ENCODE peak calls at places on chromosome 16, in seven cellular contexts. G is H9, O is endodermal cell, R is GM23338, V is adrenal gland, T is breast epithelium, W is esophagus muscularis mucosa. C is an unnamed sample.
A peak's percentile ranks its signal among the peaks of the same experiment; 100 is the strongest.

GRCh38 chr16:3951861-3952332 is 71.4 kb upstream of the CREBBP start:
- DNase-seq in G (no peak), O (peak; percentile 7), R (no peak), V (no peak), T (no peak), W (no peak), C (no peak)

GRCh38 chr16:52976539-52977167 is 76.0 kb downstream of the CHD9NB start:
- DNase-seq in G (peak; percentile 32), O (peak; percentile 56), R (peak; percentile 64), V (no peak), T (no peak), W (no peak), C (peak; percentile 67)

GRCh38 chr16:30088237-30088831 is 3.4 kb downstream of the TBX6 start:
- DNase-seq in G (no peak), O (no peak), R (no peak), V (no peak), T (no peak), W (no peak), C (no peak)

GRCh38 chr16:66364117-66364958 is 2.2 kb upstream of the CDH5 start:
- DNase-seq in G (no peak), O (peak; percentile 74), R (no peak), V (peak; percentile 48), T (peak; percentile 88), W (no peak), C (peak; percentile 51)

GRCh38 chr16:8905168-8905762 is 23.1 kb downstream of the LITAFD start:
- DNase-seq in G (no peak), O (no peak), R (peak; percentile 57), V (no peak), T (no peak), W (no peak), C (peak; percentile 70)

GRCh38 chr16:21060027-21060510 is 90.6 kb downstream of the DNAH3 start:
- DNase-seq in G (no peak), O (no peak), R (no peak), V (no peak), T (no peak), W (no peak), C (no peak)

GRCh38 chr16:79307214-79307613 is 293.3 kb downstream of the MAF start:
- DNase-seq in G (no peak), O (no peak), R (no peak), V (peak; percentile 72), T (peak; percentile 21), W (peak; percentile 92), C (no peak)

GRCh38 chr16:75238853-75239371 is 12.5 kb downstream of the BCAR1 start:
- DNase-seq in G (peak; percentile 31), O (no peak), R (no peak), V (no peak), T (no peak), W (no peak), C (no peak)

GRCh38 chr16:50304467-50305440 is 38.4 kb downstream of the ADCY7 start:
- DNase-seq in G (peak; percentile 13), O (peak; percentile 36), R (no peak), V (peak; percentile 9), T (no peak), W (no peak), C (no peak)

GRCh38 chr16:69482410-69482951 is 58.1 kb downstream of the CYB5B start:
- DNase-seq in G (no peak), O (peak; percentile 48), R (no peak), V (peak; percentile 73), T (peak; percentile 60), W (no peak), C (no peak)

GRCh38 chr16:75250809-75251279 is 580 bp downstream of the BCAR1 start:
- DNase-seq in G (no peak), O (peak; percentile 73), R (no peak), V (no peak), T (no peak), W (no peak), C (no peak)

GRCh38 chr16:4376126-4376819 is 4.6 kb downstream of the VASN start:
- DNase-seq in G (no peak), O (no peak), R (no peak), V (peak; percentile 93), T (peak; percentile 47), W (peak; percentile 95), C (no peak)

GRCh38 chr16:75116081-75116910 is at the start of gene LDHD:
- DNase-seq in G (peak; percentile 88), O (peak; percentile 82), R (peak; percentile 78), V (peak; percentile 86), T (peak; percentile 70), W (no peak), C (peak; percentile 61)

GRCh38 chr16:80806957-80807356 is 2.6 kb upstream of the CDYL2 start:
- DNase-seq in G (no peak), O (no peak), R (no peak), V (no peak), T (no peak), W (no peak), C (no peak)

GRCh38 chr16:28090646-28091377 is 27.3 kb upstream of the GSG1L start:
- DNase-seq in G (peak; percentile 88), O (peak; percentile 93), R (peak; percentile 94), V (no peak), T (no peak), W (no peak), C (peak; percentile 93)

GRCh38 chr16:57773680-57774295 is 28.5 kb downstream of the KIFC3 start:
- DNase-seq in G (no peak), O (no peak), R (no peak), V (no peak), T (no peak), W (no peak), C (no peak)

GRCh38 chr16:54116126-54116525 is 170.5 kb downstream of the IRX3 start:
- DNase-seq in G (no peak), O (no peak), R (no peak), V (no peak), T (no peak), W (no peak), C (no peak)

GRCh38 chr16:75224683-75225082 is 5.9 kb downstream of the CTRB1 start:
- DNase-seq in G (peak; percentile 29), O (no peak), R (peak; percentile 1), V (no peak), T (no peak), W (no peak), C (no peak)

GRCh38 chr16:16062023-16062932 is 112.9 kb downstream of the ABCC1 start:
- DNase-seq in G (no peak), O (peak; percentile 67), R (peak; percentile 50), V (no peak), T (no peak), W (peak; percentile 93), C (peak; percentile 11)

GRCh38 chr16:78761427-78761826 is 662.0 kb downstream of the WWOX start:
- DNase-seq in G (no peak), O (no peak), R (no peak), V (no peak), T (no peak), W (no peak), C (peak; percentile 67)

GRCh38 chr16:13772782-13773181 is 147.2 kb upstream of the ERCC4 start:
- DNase-seq in G (no peak), O (no peak), R (no peak), V (no peak), T (no peak), W (no peak), C (no peak)

GRCh38 chr16:23642246-23642774 is 1.0 kb downstream of the DCTN5 start:
- DNase-seq in G (no peak), O (no peak), R (no peak), V (no peak), T (no peak), W (no peak), C (no peak)

GRCh38 chr16:76226011-76226410 is 51.2 kb upstream of the CNTNAP4 start:
- DNase-seq in G (no peak), O (no peak), R (no peak), V (no peak), T (no peak), W (no peak), C (no peak)

GRCh38 chr16:3961449-3961849 is 80.9 kb upstream of the CREBBP start:
- DNase-seq in G (no peak), O (peak; percentile 68), R (peak; percentile 48), V (no peak), T (no peak), W (no peak), C (peak; percentile 48)

GRCh38 chr16:281660-282249 is 1.2 kb upstream of the PDIA2 start:
- DNase-seq in G (no peak), O (peak; percentile 67), R (no peak), V (no peak), T (no peak), W (no peak), C (no peak)
- H3K27me3 ChIP-seq in G (no peaks in the 10 kb centered on the region), O (peaks cover 3% of the 10 kb centered on the region), R (peaks cover 38% of the 10 kb centered on the region), V (peaks cover 14% of the 10 kb centered on the region), T (peaks cover 36% of the 10 kb centered on the region), W (peaks cover 38% of the 10 kb centered on the region), C (peaks cover 1% of the 10 kb centered on the region)

GRCh38 chr16:86002178-86002577 is 103.2 kb downstream of the IRF8 start:
- DNase-seq in G (no peak), O (peak; percentile 7), R (no peak), V (peak; percentile 2), T (no peak), W (no peak), C (no peak)
- H3K27me3 ChIP-seq in G (no peaks in the 10 kb centered on the region), O (peaks cover 22% of the 10 kb centered on the region), R (no peaks in the 10 kb centered on the region), V (no peaks in the 10 kb centered on the region), T (peaks cover 3% of the 10 kb centered on the region), W (no peaks in the 10 kb centered on the region), C (no peaks in the 10 kb centered on the region)

GRCh38 chr16:1979271-1980025 is 1.8 kb downstream of the NOXO1 start:
- DNase-seq in G (peak; percentile 78), O (peak; percentile 89), R (peak; percentile 78), V (no peak), T (no peak), W (no peak), C (peak; percentile 50)
- H3K27me3 ChIP-seq in G (peaks cover 22% of the 10 kb centered on the region), O (peaks cover 47% of the 10 kb centered on the region), R (peaks cover 36% of the 10 kb centered on the region), V (peaks cover 26% of the 10 kb centered on the region), T (peaks cover 14% of the 10 kb centered on the region), W (peaks cover 88% of the 10 kb centered on the region), C (peaks cover 9% of the 10 kb centered on the region)

GRCh38 chr16:11634307-11634706 is 33.9 kb upstream of the SNN start:
- DNase-seq in G (no peak), O (no peak), R (no peak), V (no peak), T (no peak), W (no peak), C (no peak)

GRCh38 chr16:11636172-11636721 is 32.0 kb upstream of the SNN start:
- DNase-seq in G (peak; percentile 96), O (peak; percentile 89), R (peak; percentile 98), V (no peak), T (no peak), W (no peak), C (peak; percentile 93)

GRCh38 chr16:11635127-11635652 is 33.1 kb upstream of the SNN start:
- DNase-seq in G (no peak), O (no peak), R (no peak), V (no peak), T (no peak), W (no peak), C (no peak)

GRCh38 chr16:11637320-11637719 is 30.9 kb upstream of the SNN start:
- DNase-seq in G (peak; percentile 34), O (no peak), R (no peak), V (no peak), T (no peak), W (no peak), C (peak; percentile 29)

DNA sequence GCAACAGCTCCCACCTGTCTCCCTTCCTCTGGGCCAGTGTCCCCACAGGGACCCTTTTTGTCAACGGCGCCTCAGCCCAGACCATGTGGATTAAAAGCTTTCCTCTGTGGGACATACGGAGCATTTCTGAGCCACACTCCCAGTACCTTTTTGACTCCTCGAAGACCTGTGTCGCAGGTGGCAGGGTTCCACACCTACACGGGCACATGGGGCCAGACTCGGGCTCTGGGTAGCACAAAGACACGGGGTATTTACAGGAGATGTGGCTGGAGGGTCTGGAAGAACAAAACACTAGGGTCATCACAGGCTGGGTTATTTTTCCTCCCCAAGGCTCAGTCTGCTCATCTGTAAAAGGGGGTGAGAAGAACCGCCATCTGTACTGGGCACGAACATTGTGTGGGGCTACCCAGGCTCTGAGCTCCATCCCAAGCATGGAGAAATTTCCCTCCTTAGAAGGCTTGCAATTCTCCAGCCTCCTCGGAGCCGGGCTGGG is 32.5 kb upstream of the SNN start:
- DNase-seq in G (no peak), O (peak; percentile 55), R (no peak), V (no peak), T (no peak), W (no peak), C (no peak)
- H3K27me3 ChIP-seq in G (no peaks in the 10 kb centered on the region), O (no peaks in the 10 kb centered on the region), R (no peaks in the 10 kb centered on the region), V (no peaks in the 10 kb centered on the region), T (no peaks in the 10 kb centered on the region), W (no peaks in the 10 kb centered on the region), C (no peaks in the 10 kb centered on the region)

C was measured in mesendoderm.